ENCODE peak calls at places on chromosomes 6 and 20, in ten cellular contexts. K is body of pancreas; Q is GM19239; F is BJ; V is NCI-H1436; W is HT1080; C is CD8-positive, alpha-beta T cell; D is left cardiac atrium; O is NCI-H774; A is iPS-NIHi11. U is an unnamed sample.

GRCh38 chr20:36394340-36394965 is 88.3 kb downstream of the DLGAP4 start:
- DNase-seq in K (no peak), Q (no peak), F (no peak), V (peak), W (peak), C (no peak), D (no peak), O (no peak), A (no peak), U (no peak)

GRCh38 chr20:56710577-56711465 is 81.7 kb downstream of the TFAP2C start:
- DNase-seq in K (no peak), Q (no peak), F (no peak), V (no peak), W (peak), C (no peak), D (no peak), O (no peak), A (no peak), U (no peak)

GRCh38 chr20:61360940-61361339 is 108.9 kb downstream of the CDH4 start:
- DNase-seq in K (no peak), Q (no peak), F (no peak), V (no peak), W (no peak), C (no peak), D (no peak), O (no peak), A (no peak), U (no peak)

GRCh38 chr20:60691966-60692615 is 560.0 kb upstream of the CDH4 start:
- DNase-seq in K (no peak), Q (no peak), F (no peak), V (no peak), W (no peak), C (no peak), D (no peak), O (no peak), A (no peak), U (no peak)

GRCh38 chr6:84762220-84762940 is 2.0 kb downstream of the TBX18 start:
- DNase-seq in K (no peak), Q (no peak), F (no peak), V (no peak), W (no peak), C (no peak), D (peak), O (no peak), A (peak), U (no peak)

GRCh38 chr6:4316867-4317400 is 181.6 kb upstream of the ECI2 start:
- DNase-seq in K (peak), Q (no peak), F (peak), V (no peak), W (peak), C (no peak), D (peak), O (peak), A (peak), U (no peak)

GRCh38 chr6:157514659-157515496 is 133.9 kb downstream of the ZDHHC14 start:
- DNase-seq in K (peak), Q (no peak), F (peak), V (no peak), W (peak), C (no peak), D (peak), O (no peak), A (no peak), U (no peak)

GRCh38 chr6:128024976-128025375 is 124.1 kb upstream of the THEMIS start:
- DNase-seq in K (no peak), Q (no peak), F (no peak), V (no peak), W (no peak), C (no peak), D (no peak), O (no peak), A (no peak), U (no peak)

GRCh38 chr20:64037498-64038213 is 1.7 kb downstream of the C20orf204 start:
- DNase-seq in K (no peak), Q (no peak), F (no peak), V (no peak), W (no peak), C (no peak), D (no peak), O (no peak), A (peak), U (no peak)

GRCh38 chr6:169452117-169452868 is 198.6 kb upstream of the THBS2 start:
- DNase-seq in K (peak), Q (no peak), F (peak), V (no peak), W (peak), C (no peak), D (peak), O (no peak), A (peak), U (no peak)

GRCh38 chr6:113909224-113909856 is 52.2 kb downstream of the MARCKS start:
- DNase-seq in K (peak), Q (peak), F (no peak), V (peak), W (peak), C (no peak), D (no peak), O (peak), A (peak), U (no peak)

GRCh38 chr6:42410861-42411260 is 40.9 kb downstream of the TRERF1 start:
- DNase-seq in K (no peak), Q (no peak), F (no peak), V (no peak), W (no peak), C (no peak), D (no peak), O (no peak), A (no peak), U (no peak)

GRCh38 chr6:36577298-36577697 is 16.9 kb upstream of the SRSF3 start:
- DNase-seq in K (peak), Q (no peak), F (peak), V (no peak), W (peak), C (no peak), D (no peak), O (no peak), A (peak), U (no peak)

GRCh38 chr20:31719644-31720485 is 2.8 kb downstream of the BCL2L1 start:
- DNase-seq in K (no peak), Q (no peak), F (no peak), V (no peak), W (peak), C (no peak), D (no peak), O (no peak), A (peak), U (no peak)

GRCh38 chr6:137191238-137191637 is 17.8 kb upstream of the IL22RA2 start:
- DNase-seq in K (no peak), Q (no peak), F (no peak), V (no peak), W (no peak), C (no peak), D (no peak), O (no peak), A (no peak), U (no peak)

GRCh38 chr6:163162007-163162873 is 252.3 kb upstream of the QKI start:
- DNase-seq in K (no peak), Q (no peak), F (no peak), V (no peak), W (no peak), C (no peak), D (no peak), O (no peak), A (no peak), U (no peak)

GRCh38 chr6:53239526-53239925 is 90.9 kb upstream of the GCM1 start:
- DNase-seq in K (no peak), Q (no peak), F (no peak), V (no peak), W (no peak), C (no peak), D (no peak), O (peak), A (no peak), U (no peak)

GRCh38 chr20:49009899-49010631 is 36.0 kb upstream of the CSE1L start:
- DNase-seq in K (no peak), Q (no peak), F (no peak), V (no peak), W (no peak), C (no peak), D (no peak), O (no peak), A (no peak), U (no peak)

GRCh38 chr6:83546636-83547035 is 34.3 kb downstream of the PRSS35 start:
- DNase-seq in K (no peak), Q (no peak), F (no peak), V (no peak), W (peak), C (no peak), D (no peak), O (no peak), A (no peak), U (no peak)

GRCh38 chr6:146127447-146128215 is 98.8 kb downstream of the GRM1 start:
- DNase-seq in K (no peak), Q (no peak), F (no peak), V (no peak), W (no peak), C (no peak), D (no peak), O (no peak), A (no peak), U (no peak)

GRCh38 chr6:164502838-164503237 is 806.6 kb downstream of the C6orf118 start:
- DNase-seq in K (no peak), Q (no peak), F (no peak), V (peak), W (peak), C (no peak), D (no peak), O (no peak), A (no peak), U (no peak)

GRCh38 chr6:151784441-151785214 is 22.9 kb upstream of the ESR1 start:
- DNase-seq in K (no peak), Q (no peak), F (no peak), V (no peak), W (no peak), C (no peak), D (no peak), O (no peak), A (no peak), U (no peak)

GRCh38 chr6:135088818-135089809 is 34.5 kb upstream of the HBS1L start:
- DNase-seq in K (no peak), Q (no peak), F (peak), V (peak), W (peak), C (no peak), D (no peak), O (no peak), A (peak), U (no peak)

GRCh38 chr6:121876721-121877120 is 441.3 kb downstream of the GJA1 start:
- DNase-seq in K (no peak), Q (no peak), F (no peak), V (no peak), W (no peak), C (no peak), D (no peak), O (no peak), A (no peak), U (no peak)

GRCh38 chr20:44334306-44334705 is 2.5 kb upstream of the R3HDML start:
- DNase-seq in K (no peak), Q (no peak), F (no peak), V (no peak), W (no peak), C (no peak), D (no peak), O (no peak), A (no peak), U (no peak)

GRCh38 chr6:161694995-161695394 is 421.1 kb upstream of the AGPAT4 start:
- DNase-seq in K (peak), Q (no peak), F (no peak), V (no peak), W (peak), C (no peak), D (no peak), O (no peak), A (peak), U (no peak)

GRCh38 chr6:144353871-144354314 is 68.8 kb downstream of the UTRN start:
- DNase-seq in K (no peak), Q (no peak), F (no peak), V (no peak), W (no peak), C (no peak), D (no peak), O (no peak), A (no peak), U (no peak)

GRCh38 chr6:90294614-90294988 is 2.0 kb downstream of the BACH2 start:
- DNase-seq in K (no peak), Q (no peak), F (no peak), V (no peak), W (no peak), C (no peak), D (no peak), O (no peak), A (no peak), U (peak)

GRCh38 chr6:37538107-37538506 is 38.4 kb upstream of the CCDC167 start:
- DNase-seq in K (no peak), Q (no peak), F (no peak), V (no peak), W (peak), C (no peak), D (no peak), O (no peak), A (peak), U (no peak)

GRCh38 chr20:20188647-20189046 is 136.3 kb downstream of the CFAP61 start:
- DNase-seq in K (no peak), Q (no peak), F (no peak), V (no peak), W (no peak), C (no peak), D (no peak), O (no peak), A (no peak), U (no peak)

GRCh38 chr6:9437836-9438235 is 977.0 kb downstream of the TFAP2A start:
- DNase-seq in K (no peak), Q (no peak), F (no peak), V (no peak), W (peak), C (no peak), D (no peak), O (no peak), A (no peak), U (no peak)

GRCh38 chr20:24949756-24950127 is 673 bp downstream of the CST7 start:
- DNase-seq in K (no peak), Q (no peak), F (no peak), V (no peak), W (no peak), C (no peak), D (no peak), O (no peak), A (no peak), U (no peak)

GRCh38 chr6:3561745-3562144 is 104.9 kb upstream of the SLC22A23 start:
- DNase-seq in K (no peak), Q (no peak), F (no peak), V (peak), W (no peak), C (no peak), D (no peak), O (no peak), A (no peak), U (no peak)

GRCh38 chr6:142195862-142196536 is 48.9 kb downstream of the VTA1 start:
- DNase-seq in K (no peak), Q (no peak), F (no peak), V (no peak), W (no peak), C (no peak), D (no peak), O (no peak), A (no peak), U (no peak)